ENCODE peak calls at places on chromosomes 3 and 15, in four cellular contexts. Q, Y, H and B are unnamed samples.

GRCh38 chr3:190385835-190386688 is 1.9 kb upstream of the CLDN16 start:
- DNase-seq in Q (no peak), Y (no peak), H (peak; percentile 96), B (peak; percentile 97)

GRCh38 chr3:30648670-30649357 is 42.4 kb downstream of the TGFBR2 start:
- DNase-seq in Q (no peak), Y (no peak), H (no peak), B (no peak)

GRCh38 chr15:68990755-68991500 is 23.6 kb upstream of the NOX5 start:
- DNase-seq in Q (no peak), Y (no peak), H (no peak), B (no peak)

GRCh38 chr3:101244212-101244575 is 76.2 kb downstream of the IMPG2 start:
- DNase-seq in Q (no peak), Y (no peak), H (no peak), B (no peak)

GRCh38 chr3:96106701-96107100 is 707.7 kb upstream of the EPHA6 start:
- DNase-seq in Q (no peak), Y (no peak), H (no peak), B (no peak)

GRCh38 chr15:77295446-77295845 is 124.5 kb downstream of the PEAK1 start:
- DNase-seq in Q (no peak), Y (no peak), H (peak; percentile 55), B (no peak)

GRCh38 chr3:56801151-56801596 is 575 bp downstream of the ARHGEF3 start:
- DNase-seq in Q (no peak), Y (peak; percentile 10), H (peak; percentile 35), B (peak; percentile 35)

GRCh38 chr15:36905908-36906307 is 194.4 kb downstream of the MEIS2 start:
- DNase-seq in Q (no peak), Y (no peak), H (no peak), B (no peak)

GRCh38 chr3:100289339-100289738 is 28.5 kb downstream of the TBC1D23 start:
- DNase-seq in Q (no peak), Y (no peak), H (no peak), B (no peak)

GRCh38 chr15:48307586-48307985 is 23.6 kb upstream of the DUT start:
- DNase-seq in Q (no peak), Y (no peak), H (no peak), B (no peak)

GRCh38 chr3:127867986-127868385 is 45.7 kb upstream of the MGLL start:
- DNase-seq in Q (no peak), Y (no peak), H (peak; percentile 66), B (no peak)

GRCh38 chr3:160140756-160141155 is 84.5 kb upstream of the C3orf80 start:
- DNase-seq in Q (no peak), Y (no peak), H (no peak), B (no peak)

GRCh38 chr3:61094608-61095007 is 156.6 kb downstream of the FHIT start:
- DNase-seq in Q (no peak), Y (no peak), H (no peak), B (no peak)

GRCh38 chr3:12363397-12364195 is 74.7 kb downstream of the PPARG start:
- DNase-seq in Q (no peak), Y (no peak), H (no peak), B (no peak)

GRCh38 chr3:191070762-191071365 is 128.2 kb upstream of the OSTN start:
- DNase-seq in Q (no peak), Y (no peak), H (no peak), B (no peak)

GRCh38 chr3:128006061-128006470 is 46.2 kb upstream of the SEC61A1 start:
- DNase-seq in Q (no peak), Y (no peak), H (no peak), B (no peak)

GRCh38 chr15:20357139-20358065 is 184.2 kb downstream of the GOLGA6L6 start:
- DNase-seq in Q (no peak), Y (peak; percentile 31), H (no peak), B (no peak)

GRCh38 chr3:129625071-129625874 is 18.8 kb upstream of the PLXND1 start:
- DNase-seq in Q (no peak), Y (no peak), H (no peak), B (peak; percentile 12)

GRCh38 chr3:67864587-67865183 is 210.3 kb upstream of the SUCLG2 start:
- DNase-seq in Q (no peak), Y (no peak), H (no peak), B (no peak)

GRCh38 chr15:68620721-68621528 is 42.1 kb downstream of the CORO2B start:
- DNase-seq in Q (no peak), Y (no peak), H (no peak), B (peak; percentile 19)

GRCh38 chr15:61951949-61952348 is 108.3 kb downstream of the VPS13C start:
- DNase-seq in Q (no peak), Y (no peak), H (no peak), B (peak; percentile 17)

GRCh38 chr3:40265181-40265580 is 44.3 kb upstream of the EIF1B start:
- DNase-seq in Q (no peak), Y (no peak), H (no peak), B (no peak)

GRCh38 chr15:80777137-80777536 is 2.0 kb upstream of the CEMIP start:
- DNase-seq in Q (no peak), Y (no peak), H (peak; percentile 92), B (peak; percentile 83)

GRCh38 chr3:22297436-22297835 is 546.4 kb upstream of the ZNF385D start:
- DNase-seq in Q (no peak), Y (no peak), H (peak; percentile 8), B (peak; percentile 53)

GRCh38 chr15:76330281-76330680 is 6.3 kb upstream of the ISL2 start:
- DNase-seq in Q (no peak), Y (no peak), H (peak; percentile 36), B (peak; percentile 72)

GRCh38 chr3:4394048-4394447 is 73.0 kb downstream of the SUMF1 start:
- DNase-seq in Q (no peak), Y (no peak), H (no peak), B (no peak)

GRCh38 chr3:125039041-125039896 is 16.5 kb downstream of the HEG1 start:
- DNase-seq in Q (no peak), Y (no peak), H (no peak), B (no peak)

GRCh38 chr15:95085056-95085455 is 853.7 kb downstream of the MCTP2 start:
- DNase-seq in Q (no peak), Y (no peak), H (no peak), B (no peak)

GRCh38 chr15:52288051-52288942 is 7.3 kb downstream of the MYO5C start:
- DNase-seq in Q (no peak), Y (no peak), H (peak; percentile 42), B (peak; percentile 89)

GRCh38 chr15:59685737-59686297 is 3.3 kb downstream of the BNIP2 start:
- DNase-seq in Q (no peak), Y (no peak), H (peak; percentile 12), B (no peak)

GRCh38 chr3:14550181-14550580 is 10.0 kb upstream of the GRIP2 start:
- DNase-seq in Q (no peak), Y (no peak), H (no peak), B (no peak)

GRCh38 chr3:14548321-14548729 is 8.2 kb upstream of the GRIP2 start:
- DNase-seq in Q (no peak), Y (peak; percentile 19), H (peak; percentile 20), B (peak; percentile 66)

GRCh38 chr3:14547693-14548092 is 7.6 kb upstream of the GRIP2 start:
- DNase-seq in Q (no peak), Y (no peak), H (no peak), B (no peak)

GRCh38 chr3:14550651-14551611 is 10.8 kb upstream of the GRIP2 start:
- DNase-seq in Q (no peak), Y (no peak), H (peak; percentile 12), B (no peak)

GRCh38 chr3:14549256-14549931 is 9.3 kb upstream of the GRIP2 start:
- DNase-seq in Q (no peak), Y (no peak), H (no peak), B (peak; percentile 30)
- TF ChIP-seq CTCF in Q (peak; percentile 31), Y (no peak), H (peak; percentile 19), B (no peak)

DNA sequence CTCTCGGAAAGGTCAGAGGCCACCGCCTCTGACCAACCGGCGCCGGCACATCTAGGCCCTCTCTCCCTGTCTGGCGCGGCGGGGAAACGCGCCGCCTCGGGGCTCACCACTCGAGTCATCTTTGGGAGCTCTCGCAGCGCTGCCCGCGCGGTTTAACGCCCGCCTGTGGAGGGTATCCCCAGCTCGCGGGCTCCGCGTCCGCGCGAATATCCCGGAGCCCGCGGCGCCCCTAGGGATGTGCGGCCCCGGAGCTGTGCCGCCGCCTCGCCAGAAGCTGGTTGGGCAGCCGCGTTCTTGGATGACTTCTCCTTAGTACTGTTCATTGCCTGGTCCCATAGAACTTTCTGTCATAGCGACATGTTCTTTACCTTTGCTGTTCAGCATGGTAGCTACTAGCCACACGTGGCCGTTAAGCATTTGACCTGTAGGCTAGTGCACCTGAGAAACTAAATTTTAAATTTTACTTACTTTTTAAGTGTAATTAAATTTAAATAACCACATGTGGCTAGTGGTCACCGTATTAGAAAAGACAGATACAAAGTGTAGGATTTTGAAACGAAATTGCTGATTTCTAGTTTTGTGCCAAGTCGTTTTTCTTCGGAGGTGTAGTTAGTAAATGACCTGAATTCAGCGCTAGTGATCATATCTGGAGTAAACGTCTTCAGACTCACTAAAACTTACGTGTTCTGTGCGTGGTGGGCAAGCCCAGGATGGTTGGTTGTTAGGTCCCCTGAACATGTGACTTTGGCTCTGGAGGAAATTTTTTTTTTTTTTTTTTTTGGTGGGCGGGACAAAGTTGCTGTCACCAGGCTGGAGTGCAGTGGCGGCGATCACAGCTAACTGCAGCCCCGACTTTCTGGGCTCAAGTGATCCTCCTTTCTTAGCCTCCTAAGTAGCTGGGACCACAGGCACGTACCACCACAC is 835 bp downstream of the ARIH2 start:
- DNase-seq in Q (no peak), Y (peak; percentile 52), H (peak; percentile 52), B (peak; percentile 45)
- TF ChIP-seq CTCF in Q (no peak), Y (no peak), H (no peak), B (no peak)

GRCh38 chr3:134650431-134651346 is at the start of gene KY:
- DNase-seq in Q (no peak), Y (no peak), H (peak; percentile 22), B (no peak)
- TF ChIP-seq CTCF in Q (no peak), Y (no peak), H (peak; percentile 37), B (no peak)

DNA sequence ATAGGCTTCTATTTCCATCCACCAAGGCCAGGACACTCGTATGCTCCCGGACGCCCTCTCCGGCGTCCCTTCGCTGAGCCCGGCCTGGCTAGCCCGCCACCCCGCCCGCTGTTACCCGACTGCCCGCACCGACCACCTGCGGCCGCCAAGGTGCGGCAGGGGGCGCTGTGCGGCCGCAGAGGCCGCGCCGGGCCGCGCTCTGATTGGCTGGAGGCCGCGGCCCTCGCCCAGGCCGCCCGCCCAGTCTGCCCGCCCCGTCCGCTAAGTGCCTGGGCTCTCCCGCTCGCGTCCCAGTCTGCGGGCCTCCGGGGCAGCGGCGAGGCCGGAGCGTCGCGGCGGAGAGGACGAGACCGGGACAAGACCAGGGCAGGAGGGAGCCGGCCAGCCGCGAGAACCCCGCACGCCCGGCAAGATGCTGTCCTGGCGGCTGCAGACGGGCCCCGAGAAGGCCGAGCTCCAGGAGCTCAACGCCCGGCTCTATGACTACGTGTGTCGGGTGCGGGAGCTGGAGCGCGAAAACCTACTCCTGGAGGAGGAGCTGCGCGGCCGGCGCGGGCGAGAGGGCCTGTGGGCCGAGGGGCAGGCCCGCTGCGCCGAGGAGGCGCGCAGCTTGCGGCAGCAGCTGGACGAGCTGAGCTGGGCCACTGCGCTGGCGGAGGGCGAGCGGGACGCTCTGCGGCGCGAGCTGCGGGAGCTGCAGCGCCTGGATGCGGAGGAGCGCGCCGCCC is at the start of gene SYNM:
- DNase-seq in Q (no peak), Y (no peak), H (peak; percentile 74), B (peak; percentile 49)
- TF ChIP-seq CTCF in Q (peak; percentile 56), Y (no peak), H (peak; percentile 60), B (peak; percentile 45)